ENCODE peak calls at places on chromosomes 1 and 21, in six cellular contexts. V is left ventricle myocardium inferior, M is SK-N-SH, W is caudate nucleus, I is RWPE1, Y is mesenchymal stem cell. S is an unnamed sample.

GRCh38 chr1:22259581-22260282 is 116.8 kb upstream of the WNT4 start:
- DNase-seq in V (no peak), I (no peak), Y (peak; percentile 96), M (no peak), W (no peak), S (no peak)

GRCh38 chr1:231200417-231201031 is 38.7 kb downstream of the TRIM67 start:
- DNase-seq in Y (peak; percentile 71), W (no peak), V (no peak), M (peak; percentile 75), I (no peak), S (no peak)

GRCh38 chr21:14964658-14965057 is 100.1 kb downstream of the NRIP1 start:
- DNase-seq in Y (no peak), W (no peak), M (no peak), V (no peak), I (no peak), S (no peak)

GRCh38 chr1:11948822-11949458 is 14.4 kb downstream of the PLOD1 start:
- DNase-seq in Y (no peak), W (no peak), I (peak; percentile 78), V (no peak), M (peak; percentile 72), S (no peak)

GRCh38 chr1:229132106-229132443 is 138.8 kb upstream of the RAB4A start:
- DNase-seq in W (no peak), Y (no peak), I (no peak), M (no peak), V (no peak), S (no peak)

GRCh38 chr1:9848022-9848421 is 24.3 kb upstream of the CLSTN1 start:
- DNase-seq in V (no peak), I (no peak), W (no peak), Y (no peak), M (no peak), S (no peak)

GRCh38 chr1:154324669-154325582 is at the start of gene ATP8B2:
- DNase-seq in Y (peak; percentile 81), V (peak; percentile 68), W (peak; percentile 54), M (peak; percentile 92), I (peak; percentile 85), S (no peak)

GRCh38 chr1:179353546-179353945 is 12.2 kb upstream of the AXDND1 start:
- DNase-seq in M (no peak), V (peak; percentile 26), Y (peak; percentile 85), W (no peak), I (peak; percentile 5), S (no peak)

GRCh38 chr1:232556336-232556735 is 73.6 kb downstream of the SIPA1L2 start:
- DNase-seq in I (no peak), M (no peak), W (no peak), V (no peak), Y (peak; percentile 46), S (no peak)

GRCh38 chr1:95033843-95034242 is 38.9 kb downstream of the ALG14 start:
- DNase-seq in I (no peak), V (no peak), W (no peak), M (no peak), Y (peak; percentile 32), S (no peak)

GRCh38 chr1:17922833-17923232 is 167.7 kb downstream of the ACTL8 start:
- DNase-seq in Y (no peak), M (peak; percentile 71), V (no peak), W (peak; percentile 2), I (peak; percentile 28), S (peak; percentile 48)

GRCh38 chr1:109208847-109209463 is 4.8 kb upstream of the SARS1 start:
- DNase-seq in M (no peak), W (no peak), Y (no peak), V (no peak), I (peak; percentile 28), S (no peak)

GRCh38 chr1:84298688-84299535 is 2.6 kb upstream of the SAMD13 start:
- DNase-seq in W (peak; percentile 66), I (peak; percentile 34), V (peak; percentile 26), Y (peak; percentile 59), M (peak; percentile 77), S (no peak)

GRCh38 chr1:16156848-16157495 is 1.1 kb upstream of the EPHA2 start:
- DNase-seq in Y (peak; percentile 80), M (no peak), W (no peak), V (no peak), I (no peak), S (no peak)

GRCh38 chr1:196660912-196661311 is 9.1 kb downstream of the CFH start:
- DNase-seq in M (peak; percentile 46), W (no peak), Y (peak; percentile 49), I (peak; percentile 79), V (no peak), S (no peak)

GRCh38 chr1:113904674-113905434 is at the start of the genes AP4B1 and DCLRE1B:
- DNase-seq in V (peak; percentile 99), I (peak; percentile 97), M (peak; percentile 95), W (peak; percentile 98), Y (peak; percentile 100), S (peak; percentile 97)

GRCh38 chr1:94753171-94753972 is 66.8 kb upstream of the SLC44A3 start:
- DNase-seq in I (no peak), Y (peak; percentile 60), W (no peak), M (no peak), V (peak; percentile 75), S (no peak)

GRCh38 chr21:41453198-41453597 is 27.2 kb downstream of the MX1 start:
- DNase-seq in W (no peak), M (no peak), V (no peak), Y (no peak), I (no peak), S (no peak)

GRCh38 chr21:38350681-38351080 is 93.9 kb downstream of the KCNJ15 start:
- DNase-seq in Y (peak; percentile 12), W (no peak), M (no peak), V (no peak), I (no peak), S (no peak)

GRCh38 chr1:218101409-218101808 is 183.7 kb upstream of the RRP15 start:
- DNase-seq in I (no peak), V (no peak), Y (no peak), M (no peak), W (no peak), S (no peak)

GRCh38 chr1:1349256-1350012 is at the start of gene DVL1:
- DNase-seq in V (peak; percentile 64), Y (peak; percentile 61), I (peak; percentile 68), W (peak; percentile 55), M (peak; percentile 98), S (no peak)

GRCh38 chr1:232322162-232322734 is 307.7 kb downstream of the SIPA1L2 start:
- DNase-seq in M (no peak), V (no peak), W (no peak), Y (no peak), I (no peak), S (no peak)

GRCh38 chr1:4053160-4053748 is 153.2 kb upstream of the C1orf174 start:
- DNase-seq in W (no peak), Y (no peak), V (no peak), I (no peak), M (no peak), S (no peak)

GRCh38 chr1:157247005-157247763 is 109.0 kb upstream of the ETV3 start:
- DNase-seq in W (no peak), V (no peak), I (no peak), Y (no peak), M (no peak), S (no peak)

GRCh38 chr1:109765483-109765815 is 1.7 kb upstream of the EPS8L3 start:
- DNase-seq in V (peak; percentile 8), I (no peak), Y (no peak), M (no peak), W (no peak), S (no peak)

GRCh38 chr21:15140321-15141019 is 75.7 kb upstream of the NRIP1 start:
- DNase-seq in Y (no peak), M (no peak), V (no peak), I (no peak), W (no peak), S (no peak)

GRCh38 chr1:183966487-183966886 is 71.0 kb downstream of the COLGALT2 start:
- DNase-seq in W (no peak), Y (no peak), M (no peak), V (no peak), I (no peak), S (no peak)

GRCh38 chr1:161905269-161905884 is 118.3 kb downstream of the OLFML2B start:
- DNase-seq in Y (peak; percentile 10), M (peak; percentile 38), V (no peak), I (peak; percentile 27), W (no peak), S (no peak)

GRCh38 chr1:31509124-31510072 is 66.9 kb upstream of the TINAGL1 start:
- DNase-seq in V (no peak), M (no peak), W (no peak), I (no peak), Y (no peak), S (no peak)

GRCh38 chr1:210728437-210729149 is 399.9 kb downstream of the HHAT start:
- DNase-seq in M (no peak), I (no peak), Y (no peak), W (no peak), V (no peak), S (no peak)
- H3K27ac ChIP-seq in M (no peak overlapping the region), I (no peak overlapping the region), Y (no peak overlapping the region), W (no peak overlapping the region), V (no peak overlapping the region), S (no peak overlapping the region)

DNA sequence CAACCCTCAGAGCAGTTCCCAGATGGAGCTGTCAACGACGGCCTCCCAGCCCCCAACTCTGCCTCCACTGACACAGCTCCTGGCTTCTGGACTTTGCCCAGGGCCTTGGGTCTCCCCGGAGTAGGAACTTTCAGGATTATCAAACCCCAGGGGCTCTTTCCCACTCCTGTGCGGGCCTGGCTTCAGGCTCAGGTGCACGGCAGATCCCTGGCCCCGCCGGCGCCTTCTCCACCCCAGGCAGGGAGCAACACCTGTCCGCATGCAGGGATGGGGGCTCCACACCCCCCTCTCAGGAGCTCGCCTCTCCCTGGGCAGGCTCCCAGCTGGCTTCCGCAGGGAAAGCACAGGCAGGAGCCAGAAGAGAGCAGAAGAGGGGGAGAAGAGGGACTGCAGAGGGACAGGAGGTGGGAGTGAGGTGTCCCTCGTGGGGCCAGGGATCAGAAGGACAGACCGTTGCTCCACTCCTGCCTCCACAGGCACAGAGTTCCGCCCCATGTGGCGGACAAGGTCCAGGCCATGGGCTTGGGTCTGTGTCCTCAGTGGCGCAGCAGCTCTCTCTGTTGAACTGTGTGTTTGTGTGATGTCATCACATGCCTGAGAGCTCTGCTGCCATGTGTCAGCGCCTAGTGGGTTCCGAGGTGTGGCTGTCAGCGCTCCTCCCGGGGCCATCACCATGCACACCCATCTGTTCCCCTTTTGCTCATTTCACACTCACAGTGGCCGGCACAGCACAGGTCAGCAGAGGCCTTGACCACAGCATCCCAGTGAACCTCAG is 107.7 kb downstream of the PDE9A start:
- DNase-seq in W (no peak), M (no peak), I (no peak), V (no peak), Y (no peak), S (no peak)
- H3K27ac ChIP-seq in W (no peak overlapping the region), M (no peak overlapping the region), I (no peak overlapping the region), V (no peak overlapping the region), Y (no peak overlapping the region), S (no peak overlapping the region)

GRCh38 chr1:222974496-222974895 is 159.7 kb downstream of the DISP1 start:
- DNase-seq in Y (peak; percentile 94), I (no peak), W (no peak), V (no peak), M (no peak), S (no peak)
- H3K27ac ChIP-seq in Y (no peak overlapping the region), I (no peak overlapping the region), W (no peak overlapping the region), V (no peak overlapping the region), M (peak overlapping the region; percentile 39), S (no peak overlapping the region)

GRCh38 chr1:205994342-205994741 is 8.9 kb downstream of the RAB7B start:
- DNase-seq in V (no peak), M (no peak), I (no peak), W (peak; percentile 88), Y (no peak), S (no peak)
- H3K27ac ChIP-seq in V (no peak overlapping the region), M (no peak overlapping the region), I (no peak overlapping the region), W (peak overlapping the region; percentile 71), Y (no peak overlapping the region), S (no peak overlapping the region)

GRCh38 chr1:43509007-43509739 is 21.5 kb upstream of the PTPRF start:
- DNase-seq in W (no peak), M (no peak), Y (no peak), I (no peak), V (no peak), S (no peak)
- H3K27ac ChIP-seq in W (no peak overlapping the region), M (no peak overlapping the region), Y (no peak overlapping the region), I (no peak overlapping the region), V (no peak overlapping the region), S (no peak overlapping the region)

S was measured in SK-N-MC.